ENCODE peak calls at places on chromosomes 16 and 17, in eight cellular contexts. G, M, X, P, B, A, F and U are unnamed samples.

GRCh38 chr16:73399997-73400396 is 352.1 kb upstream of the ZFHX3 start:
- DNase-seq in P (no peak), M (no peak), B (no peak), X (no peak), F (no peak), A (no peak), G (no peak), U (no peak)

GRCh38 chr16:55029509-55029908 is 98.8 kb downstream of the IRX5 start:
- DNase-seq in P (no peak), X (no peak), B (no peak), F (no peak), M (no peak), G (no peak), A (no peak), U (no peak)

GRCh38 chr17:82019905-82020873 is 2.5 kb downstream of the CENPX start:
- DNase-seq in F (peak; percentile 16), M (no peak), X (peak; percentile 54), P (no peak), G (peak; percentile 76), A (no peak), B (peak; percentile 84), U (peak; percentile 28)

GRCh38 chr17:44787271-44787940 is 28.6 kb downstream of the ADAM11 start:
- DNase-seq in B (peak; percentile 64), F (no peak), P (no peak), A (peak; percentile 9), G (no peak), M (no peak), X (no peak), U (no peak)

GRCh38 chr16:3282103-3282746 is 1.1 kb upstream of the ZNF263 start:
- DNase-seq in B (no peak), A (no peak), M (no peak), P (no peak), X (no peak), G (no peak), F (no peak), U (no peak)

GRCh38 chr17:68592667-68593330 is 8.4 kb downstream of the FAM20A start:
- DNase-seq in P (no peak), X (no peak), A (no peak), F (peak; percentile 39), G (no peak), M (no peak), B (no peak), U (peak; percentile 66)

GRCh38 chr17:77332034-77332971 is 191.5 kb downstream of the SEC14L1 start:
- DNase-seq in G (peak; percentile 78), X (peak; percentile 29), A (no peak), F (no peak), B (peak; percentile 28), M (no peak), P (no peak), U (peak; percentile 53)

GRCh38 chr16:80407265-80407987 is 133.4 kb upstream of the DYNLRB2 start:
- DNase-seq in P (no peak), F (no peak), B (no peak), A (no peak), X (no peak), M (no peak), G (no peak), U (no peak)

GRCh38 chr17:36469733-36470132 is 16.7 kb upstream of the ZNHIT3 start:
- DNase-seq in G (no peak), F (no peak), M (no peak), B (no peak), P (no peak), X (no peak), A (no peak), U (no peak)

GRCh38 chr16:67649494-67649931 is 4.6 kb downstream of the CARMIL2 start:
- DNase-seq in X (no peak), M (no peak), G (no peak), P (no peak), F (no peak), A (no peak), B (no peak), U (no peak)

GRCh38 chr17:75864448-75864871 is 9.3 kb upstream of the WBP2 start:
- DNase-seq in M (peak; percentile 89), A (peak; percentile 38), X (peak; percentile 23), B (peak; percentile 70), P (peak; percentile 82), F (peak; percentile 80), G (peak; percentile 94), U (peak; percentile 63)

GRCh38 chr17:75505640-75506039 is 9.7 kb downstream of the CASKIN2 start:
- DNase-seq in F (no peak), M (no peak), P (no peak), X (no peak), G (no peak), A (no peak), B (peak; percentile 57), U (no peak)

GRCh38 chr17:17096438-17097178 is 54.4 kb downstream of the MPRIP start:
- DNase-seq in P (no peak), G (no peak), A (no peak), F (peak; percentile 76), B (no peak), M (no peak), X (no peak), U (peak; percentile 32)

GRCh38 chr17:58249270-58250133 is 11.1 kb downstream of the LPO start:
- DNase-seq in G (peak; percentile 66), M (peak; percentile 19), A (peak; percentile 48), F (peak; percentile 44), X (peak; percentile 68), P (peak; percentile 1), B (peak; percentile 84), U (peak; percentile 40)

GRCh38 chr17:4509402-4509801 is 10.7 kb downstream of the SPNS2 start:
- DNase-seq in X (no peak), P (no peak), G (peak; percentile 62), A (no peak), F (no peak), M (no peak), B (peak; percentile 80), U (no peak)

GRCh38 chr17:19641687-19642372 is 6.7 kb upstream of the ALDH3A2 start:
- DNase-seq in A (no peak), B (no peak), M (no peak), X (no peak), F (no peak), G (no peak), P (no peak), U (no peak)

GRCh38 chr17:11925271-11926021 is 71.8 kb downstream of the ZNF18 start:
- DNase-seq in M (no peak), F (no peak), P (no peak), X (no peak), G (no peak), A (peak; percentile 31), B (no peak), U (no peak)

GRCh38 chr17:69712801-69713311 is 298.4 kb downstream of the MAP2K6 start:
- DNase-seq in M (no peak), B (no peak), A (no peak), X (no peak), G (no peak), F (no peak), P (no peak), U (no peak)

GRCh38 chr16:29791845-29792797 is 1.6 kb downstream of the KIF22 start:
- DNase-seq in F (no peak), P (no peak), B (no peak), M (no peak), X (no peak), A (no peak), G (no peak), U (no peak)
- H3K4me3 ChIP-seq in F (peak overlapping the region; percentile 89), P (peak overlapping the region; percentile 88), B (no peak overlapping the region), M (peak overlapping the region; percentile 80), X (peak overlapping the region; percentile 72), A (no peak overlapping the region), G (peak overlapping the region; percentile 90), U (peak overlapping the region; percentile 94)

DNA sequence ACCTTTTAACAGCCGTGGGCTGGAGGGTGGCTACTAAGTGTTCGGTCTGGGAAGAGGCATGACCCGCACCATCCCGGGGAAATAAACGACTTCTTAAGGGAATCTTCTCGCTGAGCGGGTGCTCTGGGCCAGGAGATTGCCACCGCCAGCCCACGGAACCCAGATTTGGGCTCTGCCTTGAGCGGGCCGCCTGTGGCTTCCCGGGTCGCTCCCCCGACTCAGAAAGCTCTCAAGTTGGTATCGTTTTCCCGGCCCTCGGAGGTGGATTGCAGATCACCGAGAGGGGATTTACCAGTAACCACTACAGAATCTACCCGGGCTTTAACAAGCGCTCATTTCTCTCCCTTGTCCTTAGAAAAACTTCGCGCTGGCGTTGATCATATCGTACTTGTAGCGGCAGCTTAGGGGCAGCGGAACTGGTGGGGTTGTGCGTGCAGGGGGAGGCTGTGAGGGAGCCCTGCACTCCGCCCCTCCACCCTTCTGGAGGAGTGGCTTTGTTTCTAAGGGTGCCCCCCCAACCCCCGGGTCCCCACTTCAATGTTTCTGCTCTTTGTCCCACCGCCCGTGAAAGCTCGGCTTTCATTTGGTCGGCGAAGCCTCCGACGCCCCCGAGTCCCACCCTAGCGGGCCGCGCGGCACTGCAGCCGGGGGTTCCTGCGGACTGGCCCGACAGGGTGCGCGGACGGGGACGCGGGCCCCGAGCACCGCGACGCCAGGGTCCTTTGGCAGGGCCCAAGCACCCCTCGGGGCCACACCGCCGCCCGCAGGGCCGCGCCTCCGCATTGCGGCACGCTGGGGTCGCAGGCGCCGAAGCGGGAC is 3.6 kb upstream of the CBX4 start:
- DNase-seq in M (no peak), F (no peak), A (no peak), B (no peak), X (no peak), P (no peak), G (peak; percentile 24), U (no peak)
- TF ChIP-seq CTCF in M (no peak), F (no peak), A (no peak), B (no peak), X (no peak), P (peak; percentile 5), G (no peak), U (no peak)

DNA sequence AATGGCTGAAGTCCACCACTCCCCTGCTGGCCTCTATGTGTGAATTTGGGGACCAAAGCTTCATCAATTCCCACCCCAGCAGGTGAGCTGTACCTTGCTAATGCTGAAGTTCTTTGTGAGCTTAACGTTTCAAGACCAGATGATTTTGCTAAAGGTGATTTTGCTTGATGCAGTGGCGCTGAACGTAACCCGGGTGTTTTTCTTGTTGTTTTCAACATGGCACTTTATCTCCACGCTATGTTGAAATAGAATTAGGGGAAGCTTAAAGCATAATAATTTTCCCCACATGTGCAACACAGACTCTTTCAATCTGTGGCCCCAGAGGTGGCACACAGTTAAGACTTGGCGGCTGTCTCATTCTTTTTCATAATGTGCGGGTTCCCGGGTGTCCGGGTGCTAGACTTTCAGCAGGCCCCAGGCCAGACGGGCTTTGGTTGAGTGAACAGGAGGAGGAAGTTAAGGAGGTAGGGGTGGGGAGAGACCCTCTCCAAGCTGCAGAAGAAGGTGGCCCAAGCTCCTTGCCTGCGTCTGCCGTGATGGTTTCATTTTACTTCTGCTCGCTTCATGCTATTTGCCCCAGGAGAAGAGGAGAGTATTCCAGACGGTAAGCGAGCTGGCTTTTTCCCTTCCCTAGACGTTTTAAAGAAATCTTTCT is 4.0 kb downstream of the FOXC2 start:
- DNase-seq in P (no peak), F (no peak), G (no peak), A (no peak), M (no peak), X (no peak), B (no peak), U (no peak)
- H3K4me3 ChIP-seq in P (peak overlapping the region; percentile 88), F (peak overlapping the region; percentile 53), G (no peak overlapping the region), A (no peak overlapping the region), M (peak overlapping the region; percentile 71), X (no peak overlapping the region), B (peak overlapping the region; percentile 5), U (peak overlapping the region; percentile 87)

DNA sequence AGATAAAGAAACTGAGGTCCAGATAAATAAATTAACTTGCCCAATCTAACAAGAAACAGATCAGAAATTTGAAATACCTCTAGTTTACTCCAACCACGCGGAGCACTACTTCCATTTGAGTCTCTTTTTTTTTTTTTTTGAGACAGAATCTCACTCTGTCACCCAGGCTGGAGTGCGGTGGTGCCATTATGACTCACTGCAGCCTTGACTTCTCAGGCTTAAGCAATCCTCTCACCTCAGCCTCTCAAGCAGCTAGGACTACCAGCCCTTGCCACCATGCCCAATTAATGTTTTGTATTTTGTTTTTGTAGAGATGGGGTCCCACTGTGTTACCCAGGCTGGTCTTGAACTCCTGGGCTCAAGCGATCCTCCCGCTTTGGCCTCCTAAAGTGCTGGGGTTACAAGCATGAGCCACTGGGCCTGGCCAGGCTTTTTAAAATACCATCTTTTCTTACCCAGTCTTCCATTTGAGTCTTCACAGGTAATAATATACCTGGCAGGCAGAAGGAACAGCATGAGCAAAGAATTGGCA is 3.3 kb upstream of the NACA2 start:
- DNase-seq in F (no peak), P (no peak), X (no peak), A (no peak), B (no peak), G (no peak), M (no peak), U (peak; percentile 31)
- TF ChIP-seq CTCF in F (no peak), P (no peak), X (no peak), A (no peak), B (no peak), G (no peak), M (no peak), U (no peak)